ENCODE peak calls at places on chromosomes 12 and 14, in ten cellular contexts. V, E, Y, X, O, U, C, S, A and J are unnamed samples.

GRCh38 chr12:106179086-106179485 is 40.3 kb upstream of the NUAK1 start:
- DNase-seq in Y (no peak), E (no peak), C (peak), A (no peak), V (no peak), X (no peak), O (no peak), U (no peak), S (no peak), J (peak)

GRCh38 chr14:54570651-54571415 is 3.9 kb downstream of the SAMD4A start:
- DNase-seq in O (no peak), U (no peak), Y (no peak), S (no peak), C (no peak), X (no peak), E (no peak), A (no peak), V (no peak), J (no peak)

GRCh38 chr12:15823360-15824128 is 34.4 kb upstream of the EPS8 start:
- DNase-seq in V (no peak), U (no peak), X (no peak), S (no peak), E (no peak), A (no peak), Y (no peak), C (no peak), O (no peak), J (no peak)

GRCh38 chr12:117192057-117192456 is 1.8 kb upstream of the FBXO21 start:
- DNase-seq in S (no peak), U (no peak), O (no peak), V (no peak), C (no peak), E (no peak), X (no peak), Y (no peak), A (peak), J (no peak)

GRCh38 chr12:78540621-78541336 is 323.8 kb upstream of the SYT1 start:
- DNase-seq in Y (no peak), A (no peak), O (no peak), V (no peak), C (no peak), U (no peak), E (no peak), X (no peak), S (no peak), J (no peak)

GRCh38 chr14:102508774-102509743 is 517 bp downstream of the ANKRD9 start:
- DNase-seq in Y (no peak), C (no peak), O (no peak), A (no peak), E (no peak), X (no peak), S (peak), U (peak), V (peak), J (no peak)

GRCh38 chr12:49301759-49302158 is 6.8 kb downstream of the PRPH start:
- DNase-seq in O (no peak), A (no peak), V (no peak), S (no peak), Y (no peak), E (no peak), C (no peak), U (no peak), X (no peak), J (no peak)

GRCh38 chr12:14214495-14214894 is 151.0 kb upstream of the ATF7IP start:
- DNase-seq in U (no peak), O (no peak), E (no peak), Y (no peak), X (no peak), A (no peak), S (no peak), V (no peak), C (no peak), J (no peak)